ENCODE peak calls at places on chromosomes 13 and 19, in ten cellular contexts. K is AML-193; M is effector CD4-positive, alpha-beta T cell; G is Ammon's horn; R is anterior cingulate cortex; U is right cardiac atrium; P is AG10803; N is glutamatergic neuron; Q is GOT3; I is effector memory CD8-positive, alpha-beta T cell. S is an unnamed sample.

GRCh38 chr19:49591731-49592485 is 926 bp downstream of the PRR12 start:
- DNase-seq in K (no peak), M (peak; percentile 28), G (peak; percentile 38), R (no peak), U (peak; percentile 85), P (peak; percentile 39), N (peak; percentile 56), Q (no peak), I (no peak), S (peak; percentile 80)

GRCh38 chr19:2315818-2316353 is 7.9 kb upstream of the LINGO3 start:
- DNase-seq in K (peak; percentile 94), M (no peak), G (peak; percentile 87), R (no peak), U (peak; percentile 89), P (peak; percentile 53), N (peak; percentile 82), Q (no peak), I (no peak), S (peak; percentile 83)

GRCh38 chr19:15672580-15673175 is at the start of gene CYP4F12:
- DNase-seq in K (no peak), M (no peak), G (peak; percentile 7), R (no peak), U (peak; percentile 96), P (peak; percentile 17), N (no peak), Q (peak; percentile 11), I (no peak), S (no peak)

GRCh38 chr13:24505756-24506155 is 6.8 kb downstream of the PARP4 start:
- DNase-seq in K (no peak), M (no peak), G (no peak), R (no peak), U (peak; percentile 51), P (no peak), N (no peak), Q (no peak), I (no peak), S (no peak)

GRCh38 chr19:38090561-38090960 is 133.5 kb downstream of the DPF1 start:
- DNase-seq in K (no peak), M (no peak), G (peak; percentile 79), R (no peak), U (peak; percentile 72), P (no peak), N (no peak), Q (no peak), I (no peak), S (no peak)

GRCh38 chr13:45674908-45675307 is 27.2 kb upstream of the CBY2 start:
- DNase-seq in K (no peak), M (no peak), G (no peak), R (no peak), U (no peak), P (peak; percentile 91), N (no peak), Q (no peak), I (no peak), S (no peak)

GRCh38 chr13:38415233-38415632 is 65.6 kb downstream of the UFM1 start:
- DNase-seq in K (no peak), M (no peak), G (no peak), R (no peak), U (no peak), P (no peak), N (no peak), Q (no peak), I (no peak), S (no peak)

GRCh38 chr13:21402586-21403307 is 56.4 kb downstream of the ZDHHC20 start:
- DNase-seq in K (no peak), M (no peak), G (no peak), R (no peak), U (no peak), P (peak; percentile 21), N (no peak), Q (no peak), I (no peak), S (no peak)

GRCh38 chr19:48400018-48400742 is 6.7 kb downstream of the GRIN2D start:
- DNase-seq in K (no peak), M (peak; percentile 17), G (no peak), R (no peak), U (peak; percentile 87), P (peak; percentile 82), N (peak; percentile 67), Q (peak; percentile 38), I (no peak), S (peak; percentile 54)

GRCh38 chr19:33067121-33067520 is 2.4 kb upstream of the RHPN2 start:
- DNase-seq in K (no peak), M (no peak), G (no peak), R (no peak), U (no peak), P (no peak), N (no peak), Q (no peak), I (no peak), S (no peak)

GRCh38 chr13:49400755-49401659 is 42.9 kb downstream of the CAB39L start:
- DNase-seq in K (no peak), M (no peak), G (peak; percentile 84), R (no peak), U (no peak), P (peak; percentile 62), N (no peak), Q (no peak), I (no peak), S (no peak)

GRCh38 chr19:18660051-18660910 is 23.2 kb upstream of the CRTC1 start:
- DNase-seq in K (no peak), M (no peak), G (no peak), R (no peak), U (peak; percentile 93), P (no peak), N (no peak), Q (peak; percentile 30), I (no peak), S (no peak)

S was measured in retina.